ENCODE peak calls at places on chromosomes 7 and 10, in nine cellular contexts. J, V, Q, W, K, B, X, P and M are unnamed samples.

GRCh38 chr10:28089467-28089866 is 90.6 kb upstream of the ODAD2 start:
- DNase-seq in J (peak; percentile 87), V (no peak), Q (peak; percentile 95), W (no peak), K (no peak), B (no peak), X (no peak), P (no peak), M (peak; percentile 70)

GRCh38 chr10:6542999-6543430 is 37.1 kb downstream of the PRKCQ start:
- DNase-seq in J (no peak), V (no peak), Q (no peak), W (no peak), K (no peak), B (no peak), X (no peak), P (no peak), M (no peak)

GRCh38 chr7:137544450-137545058 is 201.0 kb upstream of the PTN start:
- DNase-seq in J (no peak), V (no peak), Q (no peak), W (no peak), K (no peak), B (no peak), X (no peak), P (no peak), M (peak; percentile 22)

GRCh38 chr10:130403153-130403890 is 267.1 kb downstream of the GLRX3 start:
- DNase-seq in J (no peak), V (no peak), Q (no peak), W (peak; percentile 57), K (no peak), B (no peak), X (peak; percentile 39), P (no peak), M (no peak)

GRCh38 chr10:102241444-102242117 is at the start of gene PITX3:
- DNase-seq in J (no peak), V (peak; percentile 97), Q (peak; percentile 86), W (peak; percentile 88), K (peak; percentile 95), B (peak; percentile 64), X (peak; percentile 99), P (peak; percentile 94), M (peak; percentile 86)

GRCh38 chr10:97096327-97097153 is 89.2 kb downstream of the SLIT1 start:
- DNase-seq in J (no peak), V (peak; percentile 60), Q (no peak), W (no peak), K (peak; percentile 81), B (no peak), X (no peak), P (no peak), M (no peak)

GRCh38 chr10:117537436-117537903 is 5.1 kb upstream of the EMX2 start:
- DNase-seq in J (no peak), V (peak; percentile 70), Q (no peak), W (no peak), K (peak; percentile 44), B (no peak), X (peak; percentile 86), P (no peak), M (no peak)

GRCh38 chr10:72086466-72087391 is 1.6 kb downstream of the SPOCK2 start:
- DNase-seq in J (no peak), V (peak; percentile 67), Q (no peak), W (no peak), K (peak; percentile 64), B (no peak), X (peak; percentile 88), P (no peak), M (no peak)

GRCh38 chr10:97705006-97705670 is 8.4 kb upstream of the MARVELD1 start:
- DNase-seq in J (no peak), V (no peak), Q (no peak), W (no peak), K (no peak), B (no peak), X (no peak), P (no peak), M (no peak)

GRCh38 chr7:116271980-116272886 is 61.9 kb downstream of the TES start:
- DNase-seq in J (peak; percentile 85), V (peak; percentile 58), Q (peak; percentile 93), W (peak; percentile 78), K (no peak), B (peak; percentile 66), X (no peak), P (peak; percentile 32), M (peak; percentile 95)

GRCh38 chr7:116273283-116273917 is 63.1 kb downstream of the TES start:
- DNase-seq in J (no peak), V (no peak), Q (no peak), W (no peak), K (no peak), B (no peak), X (no peak), P (no peak), M (no peak)

GRCh38 chr7:116269466-116269865 is 59.1 kb downstream of the TES start:
- DNase-seq in J (no peak), V (no peak), Q (no peak), W (no peak), K (no peak), B (no peak), X (no peak), P (no peak), M (no peak)

GRCh38 chr7:116273918-116274301 is 63.6 kb downstream of the TES start:
- DNase-seq in J (no peak), V (no peak), Q (no peak), W (no peak), K (no peak), B (no peak), X (no peak), P (no peak), M (no peak)

GRCh38 chr7:116271161-116271979 is 61.0 kb downstream of the TES start:
- DNase-seq in J (peak; percentile 31), V (no peak), Q (no peak), W (no peak), K (no peak), B (no peak), X (no peak), P (no peak), M (peak; percentile 70)
- H3K4me3 ChIP-seq in J (no peak overlapping the region), V (no peak overlapping the region), Q (no peak overlapping the region), W (no peak overlapping the region), K (peak overlapping the region; percentile 17), B (peak overlapping the region; percentile 21), X (no peak overlapping the region), P (no peak overlapping the region), M (peak overlapping the region; percentile 27)

GRCh38 chr7:47300472-47301021 is 281.4 kb downstream of the TNS3 start:
- DNase-seq in J (no peak), V (no peak), Q (no peak), W (no peak), K (no peak), B (no peak), X (peak; percentile 56), P (peak; percentile 12), M (no peak)

GRCh38 chr7:47301657-47302295 is 280.1 kb downstream of the TNS3 start:
- DNase-seq in J (no peak), V (no peak), Q (no peak), W (no peak), K (no peak), B (no peak), X (no peak), P (peak; percentile 7), M (peak; percentile 14)

GRCh38 chr7:47302560-47302959 is 279.4 kb downstream of the TNS3 start:
- DNase-seq in J (no peak), V (no peak), Q (no peak), W (no peak), K (no peak), B (no peak), X (no peak), P (no peak), M (no peak)

GRCh38 chr7:47299496-47299895 is 282.4 kb downstream of the TNS3 start:
- DNase-seq in J (no peak), V (no peak), Q (no peak), W (no peak), K (no peak), B (no peak), X (no peak), P (peak; percentile 11), M (no peak)

DNA sequence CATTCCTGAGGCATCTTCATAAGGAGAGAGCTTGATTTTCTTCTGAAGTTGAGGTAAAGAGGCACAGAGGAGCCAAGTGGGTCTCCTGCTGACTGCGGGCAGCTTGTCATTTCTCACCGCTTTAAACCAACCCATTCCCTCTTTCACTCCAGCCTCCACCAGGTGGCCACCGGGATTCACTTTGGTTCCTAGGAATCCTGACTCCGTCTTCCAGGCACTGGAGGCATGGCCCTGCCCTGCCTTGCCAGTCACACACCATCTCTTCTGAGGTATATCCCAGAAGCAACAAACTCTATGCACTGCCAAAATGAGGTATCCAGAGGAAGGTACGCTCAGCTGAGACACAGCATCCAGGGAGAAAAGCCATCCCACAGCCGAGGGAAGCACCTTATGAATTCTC is 280.8 kb downstream of the TNS3 start:
- DNase-seq in J (no peak), V (no peak), Q (no peak), W (no peak), K (no peak), B (no peak), X (peak; percentile 42), P (peak; percentile 17), M (no peak)
- TF ChIP-seq CTCF in J (no peak), V (no peak), Q (peak; percentile 56), W (no peak), K (no peak), B (no peak), X (no peak), P (no peak), M (no peak)

DNA sequence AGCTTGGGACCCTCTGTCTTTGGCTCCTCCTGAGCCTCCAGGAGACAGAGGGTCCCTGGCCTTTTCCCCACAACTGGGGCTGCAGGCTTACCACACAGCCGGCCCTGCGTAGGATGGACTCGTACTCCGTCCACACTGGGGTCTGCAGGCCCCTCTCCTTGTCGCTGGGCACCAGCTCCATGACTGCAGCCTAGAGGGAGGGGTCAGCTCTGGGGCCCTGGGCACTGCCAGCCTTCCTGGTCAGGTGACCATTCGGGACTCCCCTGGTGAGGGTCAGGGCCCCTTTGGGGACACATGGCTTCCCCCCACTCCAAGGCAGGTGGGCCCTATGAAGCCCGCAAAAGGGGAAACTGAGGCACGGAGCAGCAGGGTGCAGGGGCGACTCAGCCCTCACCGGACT is 1.3 kb downstream of the FUOM start:
- DNase-seq in J (no peak), V (peak; percentile 53), Q (no peak), W (no peak), K (no peak), B (no peak), X (no peak), P (no peak), M (no peak)
- H3K4me3 ChIP-seq in J (no peak overlapping the region), V (peak overlapping the region; percentile 79), Q (peak overlapping the region; percentile 56), W (no peak overlapping the region), K (peak overlapping the region; percentile 66), B (peak overlapping the region; percentile 57), X (no peak overlapping the region), P (peak overlapping the region; percentile 74), M (peak overlapping the region; percentile 58)

DNA sequence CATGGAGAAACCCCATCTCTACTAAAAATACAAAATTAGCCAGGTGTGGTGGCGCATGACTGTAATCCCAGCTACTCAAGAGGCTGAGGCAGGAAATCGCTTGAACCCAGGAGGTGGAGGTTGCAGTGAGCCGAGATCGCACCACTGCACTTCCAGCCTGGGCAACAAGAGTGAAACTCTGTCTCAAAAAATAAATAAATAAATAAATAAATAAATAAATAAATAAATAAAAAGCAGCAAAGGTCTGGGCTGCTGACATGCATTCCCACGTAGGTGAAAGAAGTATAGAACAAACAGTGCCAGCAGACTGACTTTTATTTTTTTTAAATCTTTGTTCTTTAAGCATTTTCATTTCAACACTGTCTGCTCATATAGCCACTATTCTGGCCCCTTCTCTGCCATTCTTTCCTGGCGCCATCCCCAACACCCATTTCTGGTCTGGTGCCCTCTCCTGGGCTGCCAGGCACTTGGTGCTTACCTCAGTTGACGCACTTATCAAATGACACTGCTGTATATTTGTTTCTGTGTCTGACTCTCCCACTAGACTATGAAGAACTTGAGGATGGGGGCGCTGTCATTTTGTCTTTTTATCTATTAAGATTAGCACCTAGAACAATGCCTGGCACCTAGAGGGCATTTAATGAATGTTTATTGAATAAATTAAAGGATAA is 15.6 kb downstream of the FAM107B start:
- DNase-seq in J (no peak), V (no peak), Q (no peak), W (no peak), K (no peak), B (no peak), X (no peak), P (no peak), M (no peak)
- TF ChIP-seq CTCF in J (no peak), V (no peak), Q (peak; percentile 15), W (no peak), K (no peak), B (no peak), X (no peak), P (no peak), M (no peak)